ENCODE peak calls at places on chromosome 1, in ten cellular contexts. One of them, this sample, is unnamed.

GRCh38 chr1:54167422-54168139 is 14.8 kb upstream of the CDCP2 start:
- DNase-seq in GM19239: no peak
- DNase-seq in endothelial cell: no peak
- DNase-seq in fibroblast of lung: peak; percentile 62
- DNase-seq in KBM-7: no peak
- DNase-seq in CD4-positive, CD25-positive, alpha-beta regulatory T cell: no peak
- DNase-seq in HuH-7.5: no peak
- DNase-seq in stimulated activated CD4-positive, alpha-beta T cell treated with anti-CD3 and anti-CD28 coated beads, TNF-alpha, amount 100 ng/mL, for 24 hours: no peak
- DNase-seq in GM23338: no peak
- DNase-seq in ascending aorta: no peak
- DNase-seq in this sample: no peak

GRCh38 chr1:63982201-63982600 is 208.4 kb downstream of the ROR1 start:
- DNase-seq in endothelial cell: no peak
- DNase-seq in KBM-7: no peak
- DNase-seq in CD4-positive, CD25-positive, alpha-beta regulatory T cell: no peak
- DNase-seq in HuH-7.5: no peak
- DNase-seq in GM23338: no peak
- DNase-seq in fibroblast of lung: peak; percentile 65
- DNase-seq in ascending aorta: no peak
- DNase-seq in stimulated activated CD4-positive, alpha-beta T cell treated with anti-CD3 and anti-CD28 coated beads, TNF-alpha, amount 100 ng/mL, for 24 hours: no peak
- DNase-seq in GM19239: no peak
- DNase-seq in this sample: no peak

GRCh38 chr1:182658055-182658454 is 26.3 kb downstream of the RGS8 start:
- DNase-seq in endothelial cell: no peak
- DNase-seq in stimulated activated CD4-positive, alpha-beta T cell treated with anti-CD3 and anti-CD28 coated beads, TNF-alpha, amount 100 ng/mL, for 24 hours: no peak
- DNase-seq in fibroblast of lung: no peak
- DNase-seq in CD4-positive, CD25-positive, alpha-beta regulatory T cell: no peak
- DNase-seq in ascending aorta: no peak
- DNase-seq in GM19239: no peak
- DNase-seq in HuH-7.5: no peak
- DNase-seq in GM23338: no peak
- DNase-seq in KBM-7: no peak
- DNase-seq in this sample: no peak

GRCh38 chr1:99590578-99591209 is 55.2 kb upstream of the PALMD start:
- DNase-seq in fibroblast of lung: peak; percentile 98
- DNase-seq in ascending aorta: no peak
- DNase-seq in CD4-positive, CD25-positive, alpha-beta regulatory T cell: no peak
- DNase-seq in GM19239: no peak
- DNase-seq in HuH-7.5: no peak
- DNase-seq in endothelial cell: no peak
- DNase-seq in GM23338: no peak
- DNase-seq in stimulated activated CD4-positive, alpha-beta T cell treated with anti-CD3 and anti-CD28 coated beads, TNF-alpha, amount 100 ng/mL, for 24 hours: no peak
- DNase-seq in KBM-7: no peak
- DNase-seq in this sample: no peak

GRCh38 chr1:90313756-90314155 is 318.8 kb downstream of the ZNF326 start:
- DNase-seq in ascending aorta: no peak
- DNase-seq in fibroblast of lung: peak; percentile 30
- DNase-seq in HuH-7.5: no peak
- DNase-seq in stimulated activated CD4-positive, alpha-beta T cell treated with anti-CD3 and anti-CD28 coated beads, TNF-alpha, amount 100 ng/mL, for 24 hours: no peak
- DNase-seq in CD4-positive, CD25-positive, alpha-beta regulatory T cell: no peak
- DNase-seq in GM23338: no peak
- DNase-seq in endothelial cell: no peak
- DNase-seq in GM19239: no peak
- DNase-seq in KBM-7: no peak
- DNase-seq in this sample: no peak

GRCh38 chr1:162681127-162681435 is 48.8 kb downstream of the DDR2 start:
- DNase-seq in fibroblast of lung: no peak
- DNase-seq in KBM-7: no peak
- DNase-seq in stimulated activated CD4-positive, alpha-beta T cell treated with anti-CD3 and anti-CD28 coated beads, TNF-alpha, amount 100 ng/mL, for 24 hours: no peak
- DNase-seq in endothelial cell: no peak
- DNase-seq in HuH-7.5: no peak
- DNase-seq in GM19239: no peak
- DNase-seq in CD4-positive, CD25-positive, alpha-beta regulatory T cell: no peak
- DNase-seq in GM23338: no peak
- DNase-seq in ascending aorta: no peak
- DNase-seq in this sample: no peak

GRCh38 chr1:168116327-168116799 is 20.4 kb downstream of the GPR161 start:
- DNase-seq in KBM-7: no peak
- DNase-seq in stimulated activated CD4-positive, alpha-beta T cell treated with anti-CD3 and anti-CD28 coated beads, TNF-alpha, amount 100 ng/mL, for 24 hours: no peak
- DNase-seq in HuH-7.5: no peak
- DNase-seq in CD4-positive, CD25-positive, alpha-beta regulatory T cell: no peak
- DNase-seq in fibroblast of lung: no peak
- DNase-seq in endothelial cell: no peak
- DNase-seq in GM23338: no peak
- DNase-seq in ascending aorta: no peak
- DNase-seq in GM19239: no peak
- DNase-seq in this sample: no peak

GRCh38 chr1:245710961-245711903 is 556.4 kb downstream of the KIF26B start:
- DNase-seq in GM19239: no peak
- DNase-seq in GM23338: peak; percentile 68
- DNase-seq in fibroblast of lung: no peak
- DNase-seq in CD4-positive, CD25-positive, alpha-beta regulatory T cell: no peak
- DNase-seq in HuH-7.5: no peak
- DNase-seq in ascending aorta: no peak
- DNase-seq in KBM-7: no peak
- DNase-seq in endothelial cell: no peak
- DNase-seq in stimulated activated CD4-positive, alpha-beta T cell treated with anti-CD3 and anti-CD28 coated beads, TNF-alpha, amount 100 ng/mL, for 24 hours: no peak
- DNase-seq in this sample: no peak

GRCh38 chr1:192749349-192749748 is 59.5 kb upstream of the RGS2 start:
- DNase-seq in GM19239: no peak
- DNase-seq in GM23338: no peak
- DNase-seq in CD4-positive, CD25-positive, alpha-beta regulatory T cell: no peak
- DNase-seq in ascending aorta: no peak
- DNase-seq in HuH-7.5: no peak
- DNase-seq in endothelial cell: no peak
- DNase-seq in stimulated activated CD4-positive, alpha-beta T cell treated with anti-CD3 and anti-CD28 coated beads, TNF-alpha, amount 100 ng/mL, for 24 hours: no peak
- DNase-seq in fibroblast of lung: no peak
- DNase-seq in KBM-7: no peak
- DNase-seq in this sample: no peak

GRCh38 chr1:151047925-151048644 is 534 bp downstream of the C1orf56 start:
- DNase-seq in ascending aorta: peak; percentile 85
- DNase-seq in fibroblast of lung: peak; percentile 72
- DNase-seq in CD4-positive, CD25-positive, alpha-beta regulatory T cell: peak; percentile 60
- DNase-seq in GM19239: no peak
- DNase-seq in endothelial cell: peak; percentile 67
- DNase-seq in HuH-7.5: peak; percentile 80
- DNase-seq in KBM-7: peak; percentile 84
- DNase-seq in GM23338: peak; percentile 90
- DNase-seq in stimulated activated CD4-positive, alpha-beta T cell treated with anti-CD3 and anti-CD28 coated beads, TNF-alpha, amount 100 ng/mL, for 24 hours: no peak
- DNase-seq in this sample: peak; percentile 62

GRCh38 chr1:229454056-229454455 is 20.2 kb upstream of the ACTA1 start:
- DNase-seq in GM23338: peak; percentile 17
- DNase-seq in KBM-7: no peak
- DNase-seq in endothelial cell: no peak
- DNase-seq in fibroblast of lung: no peak
- DNase-seq in GM19239: no peak
- DNase-seq in ascending aorta: no peak
- DNase-seq in stimulated activated CD4-positive, alpha-beta T cell treated with anti-CD3 and anti-CD28 coated beads, TNF-alpha, amount 100 ng/mL, for 24 hours: no peak
- DNase-seq in CD4-positive, CD25-positive, alpha-beta regulatory T cell: no peak
- DNase-seq in HuH-7.5: no peak
- DNase-seq in this sample: no peak

This sample was measured in NCI-H460.